ENCODE peak calls at places on chromosome 3, in seven cellular contexts. One of them, this sample, is unnamed.

GRCh38 chr3:134282659-134283047 is 32.0 kb upstream of the RYK start:
- DNase-seq in heart right ventricle: no peak
- DNase-seq in astrocyte of the spinal cord: no peak
- DNase-seq in AG04450: no peak
- DNase-seq in fibroblast of lung: no peak
- DNase-seq in MM.1S: no peak
- DNase-seq in psoas muscle: no peak
- DNase-seq in this sample: no peak

GRCh38 chr3:107217161-107217560 is 160.1 kb upstream of the CCDC54 start:
- DNase-seq in psoas muscle: no peak
- DNase-seq in AG04450: peak; percentile 67
- DNase-seq in astrocyte of the spinal cord: peak; percentile 96
- DNase-seq in MM.1S: no peak
- DNase-seq in heart right ventricle: no peak
- DNase-seq in fibroblast of lung: peak; percentile 95
- DNase-seq in this sample: peak; percentile 76

GRCh38 chr3:77906102-77906709 is 866.3 kb downstream of the ROBO2 start:
- DNase-seq in AG04450: no peak
- DNase-seq in fibroblast of lung: peak; percentile 58
- DNase-seq in psoas muscle: no peak
- DNase-seq in MM.1S: no peak
- DNase-seq in astrocyte of the spinal cord: peak; percentile 10
- DNase-seq in heart right ventricle: no peak
- DNase-seq in this sample: no peak

GRCh38 chr3:78994174-78995027 is 773.4 kb downstream of the ROBO1 start:
- DNase-seq in astrocyte of the spinal cord: peak; percentile 40
- DNase-seq in fibroblast of lung: no peak
- DNase-seq in AG04450: no peak
- DNase-seq in psoas muscle: no peak
- DNase-seq in heart right ventricle: no peak
- DNase-seq in MM.1S: no peak
- DNase-seq in this sample: no peak

GRCh38 chr3:159859424-159859823 is 129.2 kb upstream of the IL12A start:
- DNase-seq in fibroblast of lung: no peak
- DNase-seq in heart right ventricle: no peak
- DNase-seq in AG04450: no peak
- DNase-seq in MM.1S: no peak
- DNase-seq in astrocyte of the spinal cord: no peak
- DNase-seq in psoas muscle: no peak
- DNase-seq in this sample: no peak

GRCh38 chr3:73765878-73766564 is 141.3 kb upstream of the PDZRN3 start:
- DNase-seq in psoas muscle: no peak
- DNase-seq in AG04450: no peak
- DNase-seq in fibroblast of lung: peak; percentile 31
- DNase-seq in heart right ventricle: peak; percentile 8
- DNase-seq in MM.1S: no peak
- DNase-seq in astrocyte of the spinal cord: no peak
- DNase-seq in this sample: no peak

GRCh38 chr3:37608061-37608702 is 253.5 kb upstream of the CTDSPL start:
- DNase-seq in fibroblast of lung: no peak
- DNase-seq in heart right ventricle: no peak
- DNase-seq in psoas muscle: no peak
- DNase-seq in astrocyte of the spinal cord: peak; percentile 22
- DNase-seq in MM.1S: no peak
- DNase-seq in AG04450: no peak
- DNase-seq in this sample: no peak

GRCh38 chr3:55329849-55330248 is 157.3 kb downstream of the WNT5A start:
- DNase-seq in heart right ventricle: no peak
- DNase-seq in AG04450: peak; percentile 70
- DNase-seq in fibroblast of lung: peak; percentile 97
- DNase-seq in psoas muscle: no peak
- DNase-seq in MM.1S: no peak
- DNase-seq in astrocyte of the spinal cord: peak; percentile 96
- DNase-seq in this sample: peak; percentile 94

GRCh38 chr3:8658326-8659212 is 14.0 kb upstream of the SSUH2 start:
- DNase-seq in astrocyte of the spinal cord: peak; percentile 89
- DNase-seq in AG04450: no peak
- DNase-seq in MM.1S: peak; percentile 98
- DNase-seq in heart right ventricle: peak; percentile 95
- DNase-seq in fibroblast of lung: peak; percentile 90
- DNase-seq in psoas muscle: peak; percentile 75
- DNase-seq in this sample: no peak

GRCh38 chr3:56467108-56467507 is 1.2 kb downstream of the ERC2 start:
- DNase-seq in fibroblast of lung: peak; percentile 85
- DNase-seq in psoas muscle: peak; percentile 66
- DNase-seq in heart right ventricle: peak; percentile 76
- DNase-seq in AG04450: no peak
- DNase-seq in MM.1S: no peak
- DNase-seq in astrocyte of the spinal cord: peak; percentile 91
- DNase-seq in this sample: no peak

GRCh38 chr3:85574306-85574705 is 615.5 kb downstream of the CADM2 start:
- DNase-seq in fibroblast of lung: peak; percentile 56
- DNase-seq in heart right ventricle: no peak
- DNase-seq in astrocyte of the spinal cord: peak; percentile 14
- DNase-seq in psoas muscle: no peak
- DNase-seq in AG04450: no peak
- DNase-seq in MM.1S: no peak
- DNase-seq in this sample: no peak

GRCh38 chr3:78919021-78919755 is 848.6 kb downstream of the ROBO1 start:
- DNase-seq in MM.1S: no peak
- DNase-seq in AG04450: peak; percentile 81
- DNase-seq in heart right ventricle: no peak
- DNase-seq in psoas muscle: no peak
- DNase-seq in astrocyte of the spinal cord: peak; percentile 92
- DNase-seq in fibroblast of lung: peak; percentile 92
- DNase-seq in this sample: peak; percentile 89

GRCh38 chr3:193790086-193790990 is 197.3 kb downstream of the OPA1 start:
- DNase-seq in psoas muscle: no peak
- DNase-seq in fibroblast of lung: no peak
- DNase-seq in MM.1S: no peak
- DNase-seq in heart right ventricle: no peak
- DNase-seq in astrocyte of the spinal cord: no peak
- DNase-seq in AG04450: no peak
- DNase-seq in this sample: no peak

GRCh38 chr3:111917300-111917699 is 58.2 kb downstream of the PHLDB2 start:
- DNase-seq in fibroblast of lung: peak; percentile 82
- DNase-seq in heart right ventricle: no peak
- DNase-seq in astrocyte of the spinal cord: peak; percentile 66
- DNase-seq in AG04450: no peak
- DNase-seq in MM.1S: no peak
- DNase-seq in psoas muscle: no peak
- DNase-seq in this sample: no peak

GRCh38 chr3:17039579-17039978 is 154.8 kb downstream of the PLCL2 start:
- DNase-seq in heart right ventricle: no peak
- DNase-seq in fibroblast of lung: peak; percentile 96
- DNase-seq in AG04450: peak; percentile 46
- DNase-seq in astrocyte of the spinal cord: peak; percentile 91
- DNase-seq in psoas muscle: no peak
- DNase-seq in MM.1S: no peak
- DNase-seq in this sample: peak; percentile 68

GRCh38 chr3:88149146-88149515 is 628 bp upstream of the C3orf38 start:
- DNase-seq in heart right ventricle: no peak
- DNase-seq in AG04450: no peak
- DNase-seq in psoas muscle: no peak
- DNase-seq in MM.1S: peak; percentile 19
- DNase-seq in astrocyte of the spinal cord: no peak
- DNase-seq in fibroblast of lung: no peak
- DNase-seq in this sample: no peak

GRCh38 chr3:10272977-10273376 is 19.8 kb downstream of the GHRL start:
- DNase-seq in fibroblast of lung: no peak
- DNase-seq in AG04450: no peak
- DNase-seq in MM.1S: no peak
- DNase-seq in astrocyte of the spinal cord: no peak
- DNase-seq in psoas muscle: no peak
- DNase-seq in heart right ventricle: no peak
- DNase-seq in this sample: no peak

GRCh38 chr3:195286115-195286872 is 15.3 kb upstream of the XXYLT1 start:
- DNase-seq in MM.1S: no peak
- DNase-seq in AG04450: peak; percentile 62
- DNase-seq in astrocyte of the spinal cord: peak; percentile 56
- DNase-seq in fibroblast of lung: peak; percentile 55
- DNase-seq in heart right ventricle: no peak
- DNase-seq in psoas muscle: no peak
- DNase-seq in this sample: no peak

GRCh38 chr3:123076496-123077418 is 9.9 kb downstream of the PDIA5 start:
- DNase-seq in fibroblast of lung: no peak
- DNase-seq in astrocyte of the spinal cord: no peak
- DNase-seq in psoas muscle: no peak
- DNase-seq in heart right ventricle: peak; percentile 77
- DNase-seq in MM.1S: no peak
- DNase-seq in AG04450: no peak
- DNase-seq in this sample: no peak

GRCh38 chr3:188664795-188665194 is 507.0 kb upstream of the TPRG1 start:
- DNase-seq in psoas muscle: no peak
- DNase-seq in heart right ventricle: no peak
- DNase-seq in astrocyte of the spinal cord: no peak
- DNase-seq in fibroblast of lung: no peak
- DNase-seq in AG04450: no peak
- DNase-seq in MM.1S: no peak
- DNase-seq in this sample: no peak

GRCh38 chr3:57655727-57656126 is 37.1 kb downstream of the DENND6A start:
- DNase-seq in astrocyte of the spinal cord: no peak
- DNase-seq in psoas muscle: no peak
- DNase-seq in MM.1S: no peak
- DNase-seq in fibroblast of lung: no peak
- DNase-seq in heart right ventricle: no peak
- DNase-seq in AG04450: no peak
- DNase-seq in this sample: no peak

GRCh38 chr3:49019941-49020334 is 1.6 kb upstream of the DALRD3 start:
- DNase-seq in psoas muscle: peak; percentile 52
- DNase-seq in heart right ventricle: no peak
- DNase-seq in MM.1S: no peak
- DNase-seq in fibroblast of lung: no peak
- DNase-seq in AG04450: no peak
- DNase-seq in astrocyte of the spinal cord: no peak
- DNase-seq in this sample: no peak

GRCh38 chr3:107950413-107950812 is 140.4 kb downstream of the CD47 start:
- DNase-seq in fibroblast of lung: no peak
- DNase-seq in AG04450: no peak
- DNase-seq in MM.1S: no peak
- DNase-seq in astrocyte of the spinal cord: no peak
- DNase-seq in psoas muscle: no peak
- DNase-seq in heart right ventricle: no peak
- DNase-seq in this sample: no peak

GRCh38 chr3:46536758-46537157 is 29.3 kb downstream of the LRRC2 start:
- DNase-seq in heart right ventricle: no peak
- DNase-seq in AG04450: no peak
- DNase-seq in astrocyte of the spinal cord: no peak
- DNase-seq in fibroblast of lung: no peak
- DNase-seq in MM.1S: no peak
- DNase-seq in psoas muscle: peak; percentile 62
- DNase-seq in this sample: no peak

GRCh38 chr3:176867681-176868663 is 329.3 kb downstream of the TBL1XR1 start:
- DNase-seq in astrocyte of the spinal cord: no peak
- DNase-seq in fibroblast of lung: no peak
- DNase-seq in psoas muscle: no peak
- DNase-seq in AG04450: no peak
- DNase-seq in MM.1S: peak; percentile 98
- DNase-seq in heart right ventricle: no peak
- DNase-seq in this sample: no peak

DNA sequence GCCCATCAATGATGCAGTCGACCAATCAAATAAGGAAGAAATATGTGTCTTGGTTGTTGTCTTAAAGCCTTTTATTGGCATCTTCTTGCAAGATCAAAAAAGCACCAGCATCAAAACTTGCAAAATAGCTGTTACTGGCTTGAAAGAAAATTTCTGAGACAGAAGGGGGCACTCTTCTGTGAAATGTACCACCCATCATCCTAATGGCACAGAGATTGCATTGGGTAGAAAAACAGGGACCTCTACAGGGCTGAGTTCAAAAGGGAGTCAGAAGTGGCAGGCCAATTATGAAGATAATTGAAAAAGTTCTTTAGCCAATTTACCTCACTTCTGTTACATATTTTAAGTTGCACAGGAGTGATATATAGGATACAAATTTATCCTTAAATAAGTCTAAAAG is 122.3 kb upstream of the GPR149 start:
- DNase-seq in MM.1S: no peak
- DNase-seq in AG04450: no peak
- DNase-seq in astrocyte of the spinal cord: no peak
- DNase-seq in heart right ventricle: no peak
- DNase-seq in psoas muscle: no peak
- DNase-seq in fibroblast of lung: no peak
- DNase-seq in this sample: no peak
- TF ChIP-seq CTCF in MM.1S: no peak
- TF ChIP-seq CTCF in AG04450: no peak
- TF ChIP-seq CTCF in astrocyte of the spinal cord: no peak
- TF ChIP-seq CTCF in heart right ventricle: no peak
- TF ChIP-seq CTCF in psoas muscle: no peak
- TF ChIP-seq CTCF in fibroblast of lung: no peak
- TF ChIP-seq CTCF in this sample: no peak

GRCh38 chr3:50347187-50347813 is 1.8 kb upstream of the ZMYND10 start:
- DNase-seq in heart right ventricle: peak; percentile 69
- DNase-seq in MM.1S: peak; percentile 78
- DNase-seq in fibroblast of lung: peak; percentile 57
- DNase-seq in astrocyte of the spinal cord: peak; percentile 72
- DNase-seq in AG04450: no peak
- DNase-seq in psoas muscle: peak; percentile 83
- DNase-seq in this sample: no peak

GRCh38 chr3:50342818-50343633 is 2.4 kb upstream of the RASSF1 start:
- DNase-seq in psoas muscle: no peak
- DNase-seq in AG04450: no peak
- DNase-seq in fibroblast of lung: no peak
- DNase-seq in heart right ventricle: no peak
- DNase-seq in MM.1S: no peak
- DNase-seq in astrocyte of the spinal cord: no peak
- DNase-seq in this sample: no peak

GRCh38 chr3:50341996-50342732 is 1.5 kb upstream of the RASSF1 start:
- DNase-seq in MM.1S: no peak
- DNase-seq in fibroblast of lung: no peak
- DNase-seq in psoas muscle: no peak
- DNase-seq in heart right ventricle: no peak
- DNase-seq in AG04450: no peak
- DNase-seq in astrocyte of the spinal cord: no peak
- DNase-seq in this sample: no peak

GRCh38 chr3:50345008-50345407 is 524 bp downstream of the ZMYND10 start:
- DNase-seq in AG04450: no peak
- DNase-seq in heart right ventricle: no peak
- DNase-seq in astrocyte of the spinal cord: no peak
- DNase-seq in MM.1S: no peak
- DNase-seq in psoas muscle: no peak
- DNase-seq in fibroblast of lung: no peak
- DNase-seq in this sample: no peak

GRCh38 chr3:50345586-50345985 is at the start of gene ZMYND10:
- DNase-seq in fibroblast of lung: no peak
- DNase-seq in heart right ventricle: peak; percentile 65
- DNase-seq in astrocyte of the spinal cord: peak; percentile 21
- DNase-seq in AG04450: no peak
- DNase-seq in MM.1S: peak; percentile 66
- DNase-seq in psoas muscle: peak; percentile 81
- DNase-seq in this sample: no peak
- H3K4me3 ChIP-seq in fibroblast of lung: peak within 1 kb of the TSS; percentile 42
- H3K4me3 ChIP-seq in heart right ventricle: peak within 1 kb of the TSS; percentile 15
- H3K4me3 ChIP-seq in astrocyte of the spinal cord: peak within 1 kb of the TSS; percentile 48
- H3K4me3 ChIP-seq in AG04450: peak within 1 kb of the TSS; percentile 60
- H3K4me3 ChIP-seq in MM.1S: peak within 1 kb of the TSS; percentile 61
- H3K4me3 ChIP-seq in psoas muscle: peak within 1 kb of the TSS; percentile 44
- H3K4me3 ChIP-seq in this sample: peak within 1 kb of the TSS; percentile 61

GRCh38 chr3:126945171-126945721 is 37.7 kb upstream of the PLXNA1 start:
- DNase-seq in heart right ventricle: no peak
- DNase-seq in psoas muscle: no peak
- DNase-seq in astrocyte of the spinal cord: no peak
- DNase-seq in AG04450: no peak
- DNase-seq in fibroblast of lung: no peak
- DNase-seq in MM.1S: no peak
- DNase-seq in this sample: no peak
- TF ChIP-seq CTCF in heart right ventricle: no peak
- TF ChIP-seq CTCF in psoas muscle: no peak
- TF ChIP-seq CTCF in astrocyte of the spinal cord: no peak
- TF ChIP-seq CTCF in AG04450: no peak
- TF ChIP-seq CTCF in fibroblast of lung: no peak
- TF ChIP-seq CTCF in MM.1S: no peak
- TF ChIP-seq CTCF in this sample: no peak

GRCh38 chr3:180680097-180680430 is 775 bp upstream of the CCDC39 start:
- DNase-seq in psoas muscle: no peak
- DNase-seq in astrocyte of the spinal cord: peak; percentile 53
- DNase-seq in MM.1S: peak; percentile 77
- DNase-seq in fibroblast of lung: no peak
- DNase-seq in heart right ventricle: no peak
- DNase-seq in AG04450: no peak
- DNase-seq in this sample: no peak
- H3K4me3 ChIP-seq in psoas muscle: peak overlapping the region; percentile 77
- H3K4me3 ChIP-seq in astrocyte of the spinal cord: peak overlapping the region; percentile 50
- H3K4me3 ChIP-seq in MM.1S: peak overlapping the region; percentile 76
- H3K4me3 ChIP-seq in fibroblast of lung: peak overlapping the region; percentile 55
- H3K4me3 ChIP-seq in heart right ventricle: peak overlapping the region; percentile 47
- H3K4me3 ChIP-seq in AG04450: peak overlapping the region; percentile 77
- H3K4me3 ChIP-seq in this sample: peak overlapping the region; percentile 73